ENCODE peak calls at places on chromosomes 2 and 18, in six cellular contexts. J is PC-3, L is H1, S is neural progenitor cell, Y is GM23338, H is endothelial cell of umbilical vein. W is an unnamed sample.

GRCh38 chr2:239324456-239324855 is 76.4 kb downstream of the HDAC4 start:
- DNase-seq in J (no peak), L (peak), S (no peak), Y (no peak), H (no peak), W (no peak)

GRCh38 chr2:150140777-150141176 is 346.7 kb downstream of the RND3 start:
- DNase-seq in J (peak), L (no peak), S (no peak), Y (no peak), H (no peak), W (no peak)

GRCh38 chr2:205280630-205281225 is 401.6 kb upstream of the NRP2 start:
- DNase-seq in J (no peak), L (no peak), S (no peak), Y (no peak), H (no peak), W (no peak)

GRCh38 chr2:86258106-86258505 is 58.8 kb downstream of the MRPL35 start:
- DNase-seq in J (no peak), L (no peak), S (no peak), Y (no peak), H (no peak), W (no peak)

GRCh38 chr2:35443087-35443486 is 912.5 kb upstream of the CRIM1 start:
- DNase-seq in J (no peak), L (no peak), S (no peak), Y (no peak), H (no peak), W (no peak)

GRCh38 chr18:63890950-63891304 is 3.4 kb downstream of the SERPINB2 start:
- DNase-seq in J (peak), L (no peak), S (no peak), Y (no peak), H (peak), W (no peak)

GRCh38 chr2:4782647-4783046 is 909.5 kb upstream of the SOX11 start:
- DNase-seq in J (no peak), L (no peak), S (no peak), Y (no peak), H (no peak), W (no peak)

GRCh38 chr18:63624863-63625262 is 19.2 kb downstream of the SERPINB4 start:
- DNase-seq in J (no peak), L (no peak), S (no peak), Y (no peak), H (no peak), W (no peak)

GRCh38 chr2:130378206-130378897 is 22.5 kb downstream of the PTPN18 start:
- DNase-seq in J (no peak), L (no peak), S (no peak), Y (no peak), H (no peak), W (no peak)

GRCh38 chr2:74102516-74102915 is 45.2 kb downstream of the BOLA3 start:
- DNase-seq in J (no peak), L (no peak), S (no peak), Y (no peak), H (no peak), W (no peak)

GRCh38 chr18:41457730-41458129 is 497.3 kb upstream of the PIK3C3 start:
- DNase-seq in J (no peak), L (no peak), S (no peak), Y (peak), H (no peak), W (no peak)

GRCh38 chr18:9802774-9803697 is 82.7 kb upstream of the TXNDC2 start:
- DNase-seq in J (no peak), L (no peak), S (peak), Y (peak), H (no peak), W (no peak)

GRCh38 chr2:171747371-171747770 is 60.1 kb downstream of the DYNC1I2 start:
- DNase-seq in J (no peak), L (no peak), S (no peak), Y (no peak), H (no peak), W (no peak)

GRCh38 chr2:203061346-203061745 is 46.7 kb downstream of the NBEAL1 start:
- DNase-seq in J (no peak), L (no peak), S (peak), Y (peak), H (no peak), W (peak)

GRCh38 chr2:68250196-68250595 is 2.1 kb downstream of the PPP3R1 start:
- DNase-seq in J (no peak), L (no peak), S (no peak), Y (no peak), H (no peak), W (no peak)

GRCh38 chr2:17583166-17583565 is 42.7 kb downstream of the VSNL1 start:
- DNase-seq in J (no peak), L (no peak), S (no peak), Y (no peak), H (no peak), W (no peak)

GRCh38 chr18:74440808-74441427 is 16.2 kb downstream of the DIPK1C start:
- DNase-seq in J (no peak), L (no peak), S (no peak), Y (no peak), H (no peak), W (no peak)

GRCh38 chr2:241225545-241225944 is 37.1 kb downstream of the ANO7 start:
- DNase-seq in J (no peak), L (no peak), S (no peak), Y (no peak), H (no peak), W (no peak)

GRCh38 chr2:67322361-67323001 is 74.7 kb upstream of the ETAA1 start:
- DNase-seq in J (peak), L (peak), S (peak), Y (peak), H (peak), W (peak)

GRCh38 chr2:152718909-152719645 is 657 bp downstream of the ARL6IP6 start:
- DNase-seq in J (peak), L (no peak), S (peak), Y (peak), H (no peak), W (peak)

GRCh38 chr2:142853912-142854311 is 23.6 kb upstream of the KYNU start:
- DNase-seq in J (no peak), L (no peak), S (no peak), Y (no peak), H (no peak), W (no peak)

GRCh38 chr2:35495182-35495581 is 860.4 kb upstream of the CRIM1 start:
- DNase-seq in J (no peak), L (no peak), S (peak), Y (peak), H (no peak), W (no peak)

GRCh38 chr2:152525277-152525838 is 190.4 kb downstream of the FMNL2 start:
- DNase-seq in J (peak), L (no peak), S (no peak), Y (no peak), H (peak), W (no peak)

GRCh38 chr2:187569571-187569970 is 15.3 kb upstream of the TFPI start:
- DNase-seq in J (no peak), L (no peak), S (no peak), Y (no peak), H (no peak), W (no peak)

GRCh38 chr2:167215595-167215994 is 327.3 kb downstream of the XIRP2 start:
- DNase-seq in J (no peak), L (no peak), S (no peak), Y (peak), H (no peak), W (no peak)

GRCh38 chr2:103959174-103960125 is 894.5 kb upstream of the POU3F3 start:
- DNase-seq in J (peak), L (peak), S (peak), Y (peak), H (no peak), W (peak)

GRCh38 chr2:200742426-200742825 is 69.3 kb upstream of the BZW1 start:
- DNase-seq in J (no peak), L (peak), S (no peak), Y (no peak), H (peak), W (no peak)

GRCh38 chr18:77985486-77985885 is 735.8 kb downstream of the GALR1 start:
- DNase-seq in J (no peak), L (no peak), S (no peak), Y (no peak), H (no peak), W (no peak)

GRCh38 chr2:120470041-120470716 is 124.2 kb downstream of the INHBB start:
- DNase-seq in J (peak), L (no peak), S (no peak), Y (no peak), H (peak), W (peak)

GRCh38 chr2:4895376-4895775 is 796.8 kb upstream of the SOX11 start:
- DNase-seq in J (peak), L (no peak), S (no peak), Y (no peak), H (no peak), W (no peak)

GRCh38 chr2:195027947-195028346 is 629.1 kb upstream of the SLC39A10 start:
- DNase-seq in J (no peak), L (no peak), S (peak), Y (peak), H (no peak), W (no peak)

GRCh38 chr2:126849991-126850535 is 48.6 kb upstream of the TEX51 start:
- DNase-seq in J (no peak), L (no peak), S (no peak), Y (no peak), H (no peak), W (no peak)

GRCh38 chr18:73577365-73577764 is 570.3 kb downstream of the FBXO15 start:
- DNase-seq in J (no peak), L (no peak), S (no peak), Y (no peak), H (no peak), W (no peak)

GRCh38 chr2:176446718-176447414 is 177.6 kb downstream of the MTX2 start:
- DNase-seq in J (peak), L (no peak), S (no peak), Y (no peak), H (peak), W (no peak)

GRCh38 chr18:28176933-28177827 is at the start of gene CDH2:
- DNase-seq in J (peak), L (peak), S (peak), Y (peak), H (peak), W (peak)
- TF ChIP-seq EZH2 in J (no peak), L (no peak), S (peak), Y (no peak), H (no peak), W (no peak)

GRCh38 chr18:26656401-26656943 is 108.1 kb upstream of the KCTD1 start:
- DNase-seq in J (no peak), L (peak), S (peak), Y (no peak), H (peak), W (no peak)

GRCh38 chr18:26655010-26655613 is 106.8 kb upstream of the KCTD1 start:
- DNase-seq in J (no peak), L (no peak), S (no peak), Y (no peak), H (peak), W (peak)

GRCh38 chr18:26655614-26656400 is 107.5 kb upstream of the KCTD1 start:
- DNase-seq in J (peak), L (peak), S (peak), Y (peak), H (peak), W (peak)

GRCh38 chr18:26656944-26657536 is 108.7 kb upstream of the KCTD1 start:
- DNase-seq in J (peak), L (peak), S (peak), Y (peak), H (peak), W (peak)

DNA sequence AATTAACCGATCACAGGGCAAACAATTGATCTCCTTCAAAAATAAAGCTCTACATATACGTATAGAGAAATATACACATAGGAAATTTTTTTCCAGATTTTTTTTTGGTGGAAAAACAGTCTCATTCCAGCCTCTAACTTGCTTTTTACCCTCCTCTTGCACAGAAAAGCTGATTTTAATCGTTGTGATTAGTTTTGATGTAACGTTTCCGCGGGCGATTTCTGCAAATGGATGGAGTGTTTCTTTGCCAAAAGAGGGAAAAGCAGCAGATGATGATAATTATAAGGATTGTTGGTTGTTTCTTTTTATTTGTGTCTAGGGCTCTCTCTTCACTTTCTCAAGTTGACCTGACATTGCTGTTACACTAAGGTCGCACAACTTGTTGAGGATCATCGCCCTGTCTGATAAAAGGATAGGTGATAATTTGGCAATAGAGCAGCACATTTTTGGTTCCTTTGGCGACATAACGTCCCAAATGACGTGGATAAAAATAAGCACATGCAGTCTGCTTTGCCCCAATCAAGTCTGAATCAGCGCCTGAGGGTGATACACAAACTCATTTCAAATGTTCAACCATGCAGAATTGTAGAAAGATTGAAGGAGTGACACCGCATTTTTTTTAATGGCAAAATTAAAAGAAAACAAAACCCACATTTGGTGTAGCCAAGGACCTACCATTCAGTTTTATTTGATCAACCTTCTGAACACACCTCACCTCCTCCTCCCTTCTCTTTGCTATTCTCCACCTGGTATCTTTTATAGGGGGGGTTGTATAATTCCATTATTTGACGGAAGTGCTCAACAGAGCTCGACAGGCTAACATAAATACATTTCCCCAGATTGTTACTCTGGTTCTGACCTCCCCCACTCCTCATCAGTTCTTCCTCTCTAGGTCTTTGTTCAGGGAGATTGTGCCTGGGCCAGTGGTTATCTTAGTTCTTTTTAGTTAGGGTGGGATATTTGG is 109.5 kb upstream of the KCTD1 start:
- DNase-seq in J (no peak), L (no peak), S (no peak), Y (no peak), H (no peak), W (no peak)
- H2AFZ ChIP-seq in J (peak), L (peak), S (peak), Y (peak), H (no peak), W (peak)

GRCh38 chr18:34222396-34223163 is 2.1 kb downstream of the NOL4 start:
- DNase-seq in J (peak), L (peak), S (peak), Y (peak), H (peak), W (peak)
- TF ChIP-seq EZH2 in J (no peak), L (peak), S (peak), Y (no peak), H (peak), W (no peak)

GRCh38 chr2:214578395-214578794 is 167.5 kb downstream of the VWC2L start:
- DNase-seq in J (no peak), L (no peak), S (peak), Y (no peak), H (no peak), W (no peak)
- H2AFZ ChIP-seq in J (no peak), L (no peak), S (peak), Y (no peak), H (no peak), W (no peak)

GRCh38 chr2:219056896-219057708 is 3.6 kb downstream of the IHH start:
- DNase-seq in J (no peak), L (peak), S (peak), Y (peak), H (no peak), W (no peak)
- TF ChIP-seq EZH2 in J (no peak), L (peak), S (no peak), Y (peak), H (peak), W (no peak)

GRCh38 chr2:45992021-45992745 is 305.0 kb upstream of the EPAS1 start:
- DNase-seq in J (peak), L (peak), S (no peak), Y (no peak), H (no peak), W (peak)
- H2AFZ ChIP-seq in J (peak), L (no peak), S (no peak), Y (no peak), H (no peak), W (no peak)

GRCh38 chr2:18641823-18642222 is 52.5 kb upstream of the NT5C1B start:
- DNase-seq in J (no peak), L (no peak), S (no peak), Y (no peak), H (no peak), W (no peak)

GRCh38 chr2:18639756-18640453 is 50.5 kb upstream of the NT5C1B start:
- DNase-seq in J (peak), L (no peak), S (no peak), Y (no peak), H (no peak), W (peak)

GRCh38 chr2:18637196-18637595 is 47.8 kb upstream of the NT5C1B start:
- DNase-seq in J (no peak), L (no peak), S (no peak), Y (no peak), H (no peak), W (no peak)
- TF ChIP-seq EZH2 in J (no peak), L (no peak), S (no peak), Y (no peak), H (no peak), W (no peak)

W was measured in hepatocyte.